ENCODE peak calls at places on chromosomes 1 and 21, in nine cellular contexts. W is stomach, H is kidney, P is neural progenitor cell, S is SJSA1, I is IMR-90, Y is tibial nerve, F is aorta, O is spleen. B is an unnamed sample. For H3K9me3 and H3K36me3, the result is how much of the 10 kb centered on the place peaks cover.

GRCh38 chr1:211479624-211480023 is 12.3 kb downstream of the RD3 start:
- DNase-seq in W (no peak), H (no peak), P (no peak), S (no peak), I (no peak), Y (no peak), F (no peak), O (peak), B (no peak)

GRCh38 chr1:84936116-84936810 is 43.3 kb upstream of the LPAR3 start:
- DNase-seq in W (no peak), H (no peak), P (peak), S (peak), I (peak), Y (no peak), F (no peak), O (no peak), B (no peak)

GRCh38 chr1:85575363-85575995 is 5.1 kb upstream of the CCN1 start:
- DNase-seq in W (no peak), H (no peak), P (no peak), S (no peak), I (no peak), Y (no peak), F (no peak), O (no peak), B (no peak)

GRCh38 chr1:12594966-12595838 is 22.8 kb downstream of the DHRS3 start:
- DNase-seq in W (peak), H (peak), P (peak), S (no peak), I (peak), Y (no peak), F (peak), O (peak), B (peak)

GRCh38 chr1:52296345-52296744 is 69.7 kb downstream of the CC2D1B start:
- DNase-seq in W (no peak), H (no peak), P (peak), S (peak), I (peak), Y (peak), F (no peak), O (no peak), B (no peak)

GRCh38 chr1:26161408-26162219 is 2.7 kb downstream of the FAM110D start:
- DNase-seq in W (peak), H (no peak), P (peak), S (peak), I (peak), Y (no peak), F (peak), O (peak), B (peak)

GRCh38 chr1:91650764-91651163 is 150.1 kb downstream of the CDC7 start:
- DNase-seq in W (peak), H (no peak), P (no peak), S (peak), I (peak), Y (peak), F (peak), O (no peak), B (peak)

GRCh38 chr1:220398238-220398637 is 126.0 kb upstream of the RAB3GAP2 start:
- DNase-seq in W (no peak), H (no peak), P (no peak), S (no peak), I (no peak), Y (no peak), F (no peak), O (no peak), B (no peak)

GRCh38 chr1:88801575-88802208 is 89.7 kb downstream of the GTF2B start:
- DNase-seq in W (no peak), H (no peak), P (no peak), S (no peak), I (peak), Y (no peak), F (no peak), O (no peak), B (no peak)

GRCh38 chr1:231642600-231643332 is 16.2 kb downstream of the DISC1 start:
- DNase-seq in W (no peak), H (no peak), P (no peak), S (no peak), I (no peak), Y (no peak), F (no peak), O (no peak), B (no peak)
- H3K9me3 ChIP-seq in W (under half), H (under half), P (under half), S (under half), I (under half), Y (under half), F (under half), O (under half), B (under half)

GRCh38 chr1:55309053-55309452 is 93.9 kb upstream of the USP24 start:
- DNase-seq in W (no peak), H (no peak), P (no peak), S (no peak), I (peak), Y (no peak), F (no peak), O (no peak), B (no peak)
- H3K36me3 ChIP-seq in W (under half), H (under half), P (under half), S (under half), I (under half), Y (under half), F (under half), O (under half), B (under half)

GRCh38 chr21:36877741-36878140 is 88.7 kb downstream of the HLCS start:
- DNase-seq in W (no peak), H (no peak), P (no peak), S (no peak), I (no peak), Y (no peak), F (no peak), O (no peak), B (no peak)

GRCh38 chr21:36883532-36884486 is 82.7 kb downstream of the HLCS start:
- DNase-seq in W (no peak), H (no peak), P (no peak), S (peak), I (peak), Y (no peak), F (no peak), O (no peak), B (no peak)

GRCh38 chr21:36882776-36883175 is 83.7 kb downstream of the HLCS start:
- DNase-seq in W (no peak), H (no peak), P (no peak), S (peak), I (peak), Y (no peak), F (no peak), O (no peak), B (no peak)

GRCh38 chr21:36879827-36880226 is 86.6 kb downstream of the HLCS start:
- DNase-seq in W (no peak), H (no peak), P (no peak), S (no peak), I (no peak), Y (no peak), F (no peak), O (no peak), B (no peak)

DNA sequence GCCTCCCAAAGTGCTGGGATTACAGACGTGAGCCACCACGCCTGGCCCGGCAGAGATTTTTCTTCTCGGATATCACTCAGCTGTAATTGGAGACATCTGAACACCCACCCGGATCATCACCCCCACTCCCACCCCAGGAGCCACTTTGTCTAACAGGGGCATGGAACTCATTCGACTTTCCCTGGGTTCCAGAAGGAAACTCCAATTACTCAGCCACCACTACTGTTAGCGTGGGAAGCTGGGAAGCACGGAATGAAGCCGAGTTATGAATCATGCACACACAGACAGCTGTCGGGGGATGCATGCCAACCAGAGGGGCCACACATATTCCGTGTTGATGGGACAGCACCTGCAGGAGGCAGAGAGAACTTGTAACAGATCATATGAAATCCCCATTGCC is 85.2 kb downstream of the HLCS start:
- DNase-seq in W (no peak), H (no peak), P (no peak), S (peak), I (peak), Y (no peak), F (no peak), O (no peak), B (no peak)
- H3K9me3 ChIP-seq in W (under half), H (under half), P (under half), S (under half), I (under half), Y (under half), F (under half), O (under half), B (under half)

GRCh38 chr1:236854602-236854978 is 59.5 kb downstream of the MTR start:
- DNase-seq in W (no peak), H (no peak), P (no peak), S (peak), I (peak), Y (no peak), F (no peak), O (no peak), B (no peak)
- H3K36me3 ChIP-seq in W (half or more), H (under half), P (under half), S (under half), I (under half), Y (under half), F (under half), O (under half), B (under half)

GRCh38 chr21:22725436-22725835 is 1727.2 kb downstream of the NCAM2 start:
- DNase-seq in W (no peak), H (no peak), P (no peak), S (no peak), I (no peak), Y (no peak), F (no peak), O (no peak), B (no peak)

DNA sequence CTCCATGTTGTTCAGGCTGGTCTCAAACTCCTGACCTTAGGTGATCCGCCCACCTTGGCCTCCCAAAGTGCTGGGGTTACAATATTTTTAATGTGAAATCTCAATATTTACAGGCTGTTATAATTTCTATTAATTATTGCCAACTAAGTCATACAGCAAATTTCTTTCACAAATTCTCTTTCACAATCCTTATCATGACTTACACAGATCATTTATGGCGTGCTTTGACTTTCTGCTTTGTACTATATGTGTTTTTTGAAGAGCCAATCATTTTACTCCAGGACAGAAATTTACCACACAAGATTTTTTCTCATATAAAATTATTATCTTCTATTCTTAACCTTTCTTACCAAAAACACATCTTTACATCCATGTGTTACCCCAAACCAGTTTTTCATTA is 1729.9 kb downstream of the NCAM2 start:
- DNase-seq in W (no peak), H (no peak), P (peak), S (no peak), I (no peak), Y (no peak), F (no peak), O (no peak), B (no peak)
- H3K9me3 ChIP-seq in W (under half), H (under half), P (under half), S (under half), I (under half), Y (under half), F (under half), O (under half), B (under half)

DNA sequence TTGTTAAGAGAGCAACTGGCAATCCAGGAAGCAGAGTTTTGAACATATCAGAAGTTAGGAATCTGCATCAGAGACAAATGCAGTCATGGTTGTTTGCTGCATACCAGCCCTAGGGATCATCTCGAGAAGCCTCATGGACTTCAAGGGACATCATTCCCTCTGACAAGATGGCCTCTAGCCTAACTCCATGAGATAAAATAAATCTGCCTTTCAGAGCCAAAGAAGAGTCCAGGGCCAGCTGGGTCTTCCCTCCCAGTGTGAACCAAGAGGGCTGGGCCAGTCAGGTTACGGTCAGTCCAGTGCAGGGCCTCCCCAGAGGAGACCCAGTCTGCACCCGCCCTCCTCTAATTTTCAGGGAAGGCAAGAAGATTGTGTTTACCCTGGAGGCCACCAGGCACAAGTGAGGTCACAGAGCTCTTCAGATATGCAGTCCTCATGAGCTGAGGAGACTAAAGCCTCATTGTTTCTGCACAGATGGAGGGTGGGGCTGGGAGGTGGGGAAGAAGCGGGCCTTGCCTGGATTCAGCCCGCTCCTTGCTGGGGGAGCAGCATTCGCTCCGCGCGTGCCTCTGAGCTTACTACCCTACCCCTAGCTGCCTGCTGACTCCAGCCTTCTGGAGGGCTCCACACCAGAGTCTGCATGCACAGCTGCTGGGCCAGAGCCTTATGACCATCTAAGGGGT is 52.8 kb downstream of the CAPN2 start:
- DNase-seq in W (no peak), H (no peak), P (peak), S (no peak), I (peak), Y (peak), F (no peak), O (no peak), B (no peak)
- H3K36me3 ChIP-seq in W (half or more), H (under half), P (under half), S (half or more), I (half or more), Y (under half), F (under half), O (under half), B (under half)